ENCODE peak calls at places on chromosomes 2 and 18, in five cellular contexts. F is PC-9, V is psoas muscle, R is left ventricle myocardium inferior, C is suprapubic skin. Z is an unnamed sample.

GRCh38 chr18:75226301-75226955 is 15.8 kb downstream of the TSHZ1 start:
- DNase-seq in F (no peak), V (no peak), R (no peak), C (no peak), Z (no peak)

GRCh38 chr2:40668435-40668834 is 216.5 kb upstream of the SLC8A1 start:
- DNase-seq in F (no peak), V (no peak), R (no peak), C (no peak), Z (no peak)

GRCh38 chr2:188870289-188870688 is 103.9 kb upstream of the COL3A1 start:
- DNase-seq in F (no peak), V (no peak), R (no peak), C (no peak), Z (no peak)

GRCh38 chr2:172884336-172884735 is 148.7 kb downstream of the RAPGEF4 start:
- DNase-seq in F (no peak), V (no peak), R (no peak), C (no peak), Z (no peak)

GRCh38 chr2:218298314-218298875 is 6.1 kb upstream of the TMBIM1 start:
- DNase-seq in F (no peak), V (no peak), R (no peak), C (no peak), Z (no peak)

GRCh38 chr2:73187549-73187948 is 14.8 kb upstream of the NOTO start:
- DNase-seq in F (no peak), V (no peak), R (no peak), C (no peak), Z (no peak)

GRCh38 chr18:58249677-58250076 is 205.7 kb downstream of the NEDD4L start:
- DNase-seq in F (no peak), V (no peak), R (no peak), C (no peak), Z (no peak)

GRCh38 chr2:203808041-203808750 is 59.4 kb upstream of the CTLA4 start:
- DNase-seq in F (no peak), V (no peak), R (no peak), C (no peak), Z (peak)

GRCh38 chr2:8836979-8837794 is at the start of gene KIDINS220:
- DNase-seq in F (peak), V (peak), R (peak), C (peak), Z (peak)

GRCh38 chr18:57312346-57313144 is 39.8 kb upstream of the ST8SIA3 start:
- DNase-seq in F (no peak), V (no peak), R (no peak), C (no peak), Z (no peak)

GRCh38 chr2:207706936-207707860 is 4.2 kb upstream of the CCNYL1 start:
- DNase-seq in F (no peak), V (no peak), R (no peak), C (no peak), Z (no peak)

GRCh38 chr2:64447317-64448060 is 6.5 kb upstream of the LGALSL start:
- DNase-seq in F (no peak), V (peak), R (no peak), C (no peak), Z (no peak)

GRCh38 chr2:72150157-72150960 is 2.7 kb upstream of the CYP26B1 start:
- DNase-seq in F (peak), V (peak), R (peak), C (peak), Z (peak)

GRCh38 chr2:5691659-5692529 is at the start of gene SOX11:
- DNase-seq in F (no peak), V (no peak), R (peak), C (no peak), Z (peak)

GRCh38 chr18:75210274-75211001 is at the start of gene TSHZ1:
- DNase-seq in F (peak), V (no peak), R (no peak), C (no peak), Z (no peak)

GRCh38 chr2:205698556-205699282 is 16.4 kb downstream of the NRP2 start:
- DNase-seq in F (no peak), V (no peak), R (no peak), C (no peak), Z (no peak)

GRCh38 chr2:203510941-203511305 is 24.2 kb downstream of the RAPH1 start:
- DNase-seq in F (no peak), V (no peak), R (no peak), C (no peak), Z (no peak)

GRCh38 chr18:70420151-70420898 is 131.5 kb downstream of the SOCS6 start:
- DNase-seq in F (peak), V (no peak), R (no peak), C (no peak), Z (no peak)

GRCh38 chr2:136247204-136247990 is 129.4 kb upstream of the CXCR4 start:
- DNase-seq in F (no peak), V (peak), R (no peak), C (no peak), Z (no peak)

GRCh38 chr18:24910217-24910616 is 441.7 kb downstream of the ZNF521 start:
- DNase-seq in F (no peak), V (no peak), R (no peak), C (no peak), Z (no peak)

GRCh38 chr2:64354857-64355680 is 98.9 kb upstream of the LGALSL start:
- DNase-seq in F (peak), V (no peak), R (no peak), C (no peak), Z (no peak)

GRCh38 chr2:100437751-100438150 is 20.3 kb upstream of the CHST10 start:
- DNase-seq in F (no peak), V (no peak), R (no peak), C (no peak), Z (no peak)

GRCh38 chr2:227855440-227855839 is 16.0 kb upstream of the DAW1 start:
- DNase-seq in F (no peak), V (no peak), R (no peak), C (no peak), Z (no peak)

GRCh38 chr2:137255990-137256389 is 490.6 kb downstream of the THSD7B start:
- DNase-seq in F (no peak), V (no peak), R (no peak), C (no peak), Z (no peak)

GRCh38 chr2:181690851-181691250 is 10.5 kb upstream of the NEUROD1 start:
- DNase-seq in F (no peak), V (no peak), R (no peak), C (no peak), Z (no peak)

GRCh38 chr18:56238576-56238975 is 399.8 kb downstream of the TXNL1 start:
- DNase-seq in F (no peak), V (no peak), R (no peak), C (no peak), Z (no peak)

GRCh38 chr18:23151414-23152099 is 16.3 kb downstream of the CABLES1 start:
- DNase-seq in F (no peak), V (no peak), R (no peak), C (peak), Z (no peak)

GRCh38 chr2:84959045-84959493 is 11.9 kb upstream of the KCMF1 start:
- DNase-seq in F (peak), V (no peak), R (no peak), C (no peak), Z (no peak)

GRCh38 chr2:22329097-22329716 is 1055.8 kb upstream of the KLHL29 start:
- DNase-seq in F (no peak), V (no peak), R (peak), C (no peak), Z (no peak)

DNA sequence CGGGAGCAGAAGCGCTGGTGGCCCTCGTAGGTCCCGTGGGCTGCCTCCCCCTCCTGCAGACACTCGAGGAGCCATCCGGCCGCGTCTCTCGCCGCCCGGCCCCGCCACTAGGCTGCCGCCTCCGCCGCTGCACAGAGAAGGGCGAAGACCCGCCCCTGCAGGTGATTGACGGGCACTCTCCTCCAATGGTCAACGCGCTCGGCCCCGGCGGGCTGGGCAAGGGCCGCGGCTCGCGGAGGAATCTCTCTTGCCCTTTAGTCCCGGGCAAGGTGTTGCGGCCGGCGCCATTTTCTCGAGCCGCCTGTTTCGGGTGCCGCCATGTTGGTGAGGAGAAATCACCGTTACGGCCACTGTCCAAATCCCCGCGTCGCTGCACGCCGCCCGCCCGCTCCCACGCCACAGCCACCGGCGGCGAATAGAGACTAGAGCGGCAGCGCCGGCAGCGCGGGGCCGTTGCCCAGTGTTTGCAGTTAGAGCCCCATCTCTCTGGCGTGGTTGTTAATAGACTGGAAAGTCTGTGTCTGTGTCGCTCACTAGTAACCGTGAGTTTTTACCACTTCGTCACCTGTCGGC is at the start of gene ZC3H6:
- DNase-seq in F (peak), V (peak), R (peak), C (peak), Z (peak)
- TF ChIP-seq CTCF in F (no peak), V (peak), R (peak), C (peak), Z (peak)

DNA sequence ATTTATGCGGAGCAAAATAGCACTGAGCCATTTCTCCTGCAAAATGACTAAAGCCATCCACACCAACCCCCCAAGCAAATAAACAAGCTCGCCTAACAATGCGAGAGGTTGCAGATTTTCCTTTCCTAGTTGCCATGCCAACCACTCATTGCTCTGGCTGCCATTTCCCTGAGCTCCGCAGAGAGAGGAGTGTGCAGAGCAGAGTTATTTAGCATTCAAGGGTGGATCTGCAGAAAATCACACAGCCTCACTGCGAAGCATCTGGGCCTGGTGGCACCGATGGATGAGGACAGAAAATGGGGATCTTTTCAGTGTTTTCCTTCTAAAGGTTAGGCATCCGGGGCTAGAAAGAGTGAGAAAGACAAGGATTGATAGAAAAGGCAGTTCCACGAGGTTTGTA is 110.3 kb upstream of the UNC80 start:
- DNase-seq in F (no peak), V (no peak), R (no peak), C (no peak), Z (no peak)
- TF ChIP-seq CTCF in F (no peak), V (no peak), R (no peak), C (no peak), Z (no peak)

GRCh38 chr2:47313141-47313691 is 89.7 kb upstream of the MSH2 start:
- DNase-seq in F (peak), V (no peak), R (no peak), C (no peak), Z (no peak)
- TF ChIP-seq CTCF in F (no peak), V (no peak), R (no peak), C (no peak), Z (no peak)

DNA sequence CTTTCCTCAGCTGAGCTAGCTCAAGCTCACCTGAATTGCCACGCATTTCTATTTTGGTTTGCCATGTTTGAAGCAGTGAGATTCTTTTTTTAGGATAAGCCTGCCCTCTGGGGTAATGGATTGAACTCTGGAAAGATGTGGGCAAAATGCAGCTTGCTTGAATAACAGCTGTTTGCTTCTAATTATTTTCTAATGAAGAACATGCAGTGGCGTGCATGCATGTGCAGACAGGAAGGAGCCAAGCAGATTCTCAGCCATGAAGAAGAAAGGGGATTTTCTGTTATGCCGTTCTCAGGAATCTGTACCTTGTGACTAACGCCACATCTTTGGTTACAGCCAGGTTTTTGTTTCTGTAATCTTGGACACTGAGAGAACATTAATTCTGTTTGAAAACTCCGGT is 171.2 kb downstream of the ANTXR1 start:
- DNase-seq in F (no peak), V (no peak), R (no peak), C (no peak), Z (no peak)
- TF ChIP-seq CTCF in F (no peak), V (no peak), R (no peak), C (no peak), Z (no peak)

GRCh38 chr18:8454136-8454535 is 155.1 kb upstream of the RAB12 start:
- DNase-seq in F (peak), V (no peak), R (no peak), C (peak), Z (peak)

GRCh38 chr18:8453528-8453927 is 155.7 kb upstream of the RAB12 start:
- DNase-seq in F (peak), V (no peak), R (no peak), C (peak), Z (peak)

GRCh38 chr18:8448091-8448490 is 161.1 kb upstream of the RAB12 start:
- DNase-seq in F (peak), V (no peak), R (no peak), C (no peak), Z (peak)

GRCh38 chr18:8450898-8451665 is 158.2 kb upstream of the RAB12 start:
- DNase-seq in F (peak), V (no peak), R (no peak), C (peak), Z (peak)

GRCh38 chr18:8450013-8450412 is 159.2 kb upstream of the RAB12 start:
- DNase-seq in F (peak), V (no peak), R (no peak), C (peak), Z (peak)
- TF ChIP-seq CTCF in F (peak), V (peak), R (peak), C (no peak), Z (peak)